ENCODE peak calls at places on chromosomes 11 and 22, in eight cellular contexts. One of them, this sample, is unnamed.
A peak's percentile ranks its signal among the peaks of the same experiment; 100 is the strongest.

GRCh38 chr11:129854229-129854805 is 38.7 kb downstream of the TMEM45B start:
- DNase-seq in RWPE1: no peak
- DNase-seq in AG04450: no peak
- DNase-seq in GOT3: no peak
- DNase-seq in fibroblast of mammary gland: peak; percentile 42
- DNase-seq in RCC 7860: no peak
- DNase-seq in NAMALWA: no peak
- DNase-seq in NCI-H1092: no peak
- DNase-seq in this sample: no peak

GRCh38 chr22:39024923-39025322 is 4.0 kb downstream of the APOBEC3D start:
- DNase-seq in GOT3: no peak
- DNase-seq in fibroblast of mammary gland: no peak
- DNase-seq in AG04450: no peak
- DNase-seq in NAMALWA: no peak
- DNase-seq in RCC 7860: no peak
- DNase-seq in RWPE1: no peak
- DNase-seq in NCI-H1092: no peak
- DNase-seq in this sample: no peak

GRCh38 chr11:44943118-44943517 is 7.6 kb downstream of the TP53I11 start:
- DNase-seq in AG04450: no peak
- DNase-seq in NCI-H1092: peak; percentile 61
- DNase-seq in RWPE1: no peak
- DNase-seq in RCC 7860: no peak
- DNase-seq in NAMALWA: peak; percentile 83
- DNase-seq in fibroblast of mammary gland: no peak
- DNase-seq in GOT3: no peak
- DNase-seq in this sample: no peak

GRCh38 chr22:33116846-33117547 is 58.8 kb upstream of the SYN3 start:
- DNase-seq in GOT3: no peak
- DNase-seq in NAMALWA: no peak
- DNase-seq in fibroblast of mammary gland: no peak
- DNase-seq in AG04450: no peak
- DNase-seq in RCC 7860: peak; percentile 10
- DNase-seq in NCI-H1092: no peak
- DNase-seq in RWPE1: peak; percentile 60
- DNase-seq in this sample: no peak

GRCh38 chr11:24312464-24313238 is 184.2 kb upstream of the LUZP2 start:
- DNase-seq in NCI-H1092: no peak
- DNase-seq in fibroblast of mammary gland: peak; percentile 1
- DNase-seq in NAMALWA: no peak
- DNase-seq in AG04450: peak; percentile 30
- DNase-seq in RWPE1: no peak
- DNase-seq in GOT3: no peak
- DNase-seq in RCC 7860: no peak
- DNase-seq in this sample: no peak

GRCh38 chr22:29992341-29993275 is 87.7 kb upstream of the HORMAD2 start:
- DNase-seq in NAMALWA: no peak
- DNase-seq in RWPE1: peak; percentile 30
- DNase-seq in fibroblast of mammary gland: no peak
- DNase-seq in AG04450: no peak
- DNase-seq in RCC 7860: no peak
- DNase-seq in NCI-H1092: no peak
- DNase-seq in GOT3: no peak
- DNase-seq in this sample: peak; percentile 36

GRCh38 chr11:34719303-34719848 is 98.5 kb downstream of the EHF start:
- DNase-seq in GOT3: no peak
- DNase-seq in NCI-H1092: no peak
- DNase-seq in AG04450: no peak
- DNase-seq in NAMALWA: no peak
- DNase-seq in RWPE1: no peak
- DNase-seq in RCC 7860: no peak
- DNase-seq in fibroblast of mammary gland: no peak
- DNase-seq in this sample: no peak

GRCh38 chr22:45504703-45505341 is 2.1 kb downstream of the FBLN1 start:
- DNase-seq in fibroblast of mammary gland: no peak
- DNase-seq in RCC 7860: no peak
- DNase-seq in AG04450: no peak
- DNase-seq in GOT3: no peak
- DNase-seq in NCI-H1092: no peak
- DNase-seq in NAMALWA: no peak
- DNase-seq in RWPE1: no peak
- DNase-seq in this sample: peak; percentile 68